ENCODE peak calls at places on chromosomes 13 and 19, in seven cellular contexts. E, K, D, I, W, Z and A are unnamed samples.

GRCh38 chr19:45779231-45780145 is 2.8 kb downstream of the DMPK start:
- DNase-seq in I (peak), K (peak), D (peak), E (peak), W (peak), Z (peak), A (peak)

GRCh38 chr19:5138606-5139594 is 170.0 kb downstream of the KDM4B start:
- DNase-seq in E (peak), K (peak), W (peak), D (peak), Z (no peak), I (peak), A (peak)

GRCh38 chr19:13208131-13208963 is 58.1 kb downstream of the IER2 start:
- DNase-seq in Z (no peak), I (peak), W (peak), D (peak), K (peak), E (peak), A (peak)

GRCh38 chr13:73914119-73914518 is 220.1 kb downstream of the KLF12 start:
- DNase-seq in W (no peak), D (no peak), Z (no peak), I (no peak), K (peak), E (no peak), A (no peak)

GRCh38 chr19:1931445-1931844 is 9.5 kb upstream of the CSNK1G2 start:
- DNase-seq in Z (no peak), E (no peak), W (no peak), I (no peak), K (no peak), D (no peak), A (no peak)

GRCh38 chr13:34897220-34897619 is 44.9 kb upstream of the NBEA start:
- DNase-seq in Z (no peak), D (no peak), I (no peak), W (no peak), K (no peak), E (no peak), A (no peak)

GRCh38 chr13:109722068-109722467 is 64.3 kb downstream of the IRS2 start:
- DNase-seq in K (no peak), D (no peak), E (no peak), Z (peak), I (no peak), W (no peak), A (no peak)

GRCh38 chr13:40186636-40187323 is 479.7 kb downstream of the FOXO1 start:
- DNase-seq in E (no peak), K (no peak), W (no peak), I (no peak), D (no peak), Z (no peak), A (no peak)

GRCh38 chr19:12777217-12778019 is 2.1 kb upstream of the HOOK2 start:
- DNase-seq in W (peak), Z (peak), E (peak), K (peak), I (peak), D (peak), A (peak)

GRCh38 chr13:45544520-45544919 is 71.0 kb downstream of the ERICH6B start:
- DNase-seq in E (no peak), W (no peak), Z (no peak), I (no peak), K (no peak), D (no peak), A (no peak)
- TF ChIP-seq CTCF in E (no peak), W (no peak), Z (no peak), I (no peak), K (no peak), D (no peak), A (no peak)

GRCh38 chr13:78054152-78054551 is 135.5 kb upstream of the EDNRB start:
- DNase-seq in E (no peak), K (no peak), I (no peak), W (no peak), D (no peak), Z (no peak), A (no peak)
- TF ChIP-seq CTCF in E (no peak), K (no peak), I (no peak), W (no peak), D (no peak), Z (no peak), A (no peak)

DNA sequence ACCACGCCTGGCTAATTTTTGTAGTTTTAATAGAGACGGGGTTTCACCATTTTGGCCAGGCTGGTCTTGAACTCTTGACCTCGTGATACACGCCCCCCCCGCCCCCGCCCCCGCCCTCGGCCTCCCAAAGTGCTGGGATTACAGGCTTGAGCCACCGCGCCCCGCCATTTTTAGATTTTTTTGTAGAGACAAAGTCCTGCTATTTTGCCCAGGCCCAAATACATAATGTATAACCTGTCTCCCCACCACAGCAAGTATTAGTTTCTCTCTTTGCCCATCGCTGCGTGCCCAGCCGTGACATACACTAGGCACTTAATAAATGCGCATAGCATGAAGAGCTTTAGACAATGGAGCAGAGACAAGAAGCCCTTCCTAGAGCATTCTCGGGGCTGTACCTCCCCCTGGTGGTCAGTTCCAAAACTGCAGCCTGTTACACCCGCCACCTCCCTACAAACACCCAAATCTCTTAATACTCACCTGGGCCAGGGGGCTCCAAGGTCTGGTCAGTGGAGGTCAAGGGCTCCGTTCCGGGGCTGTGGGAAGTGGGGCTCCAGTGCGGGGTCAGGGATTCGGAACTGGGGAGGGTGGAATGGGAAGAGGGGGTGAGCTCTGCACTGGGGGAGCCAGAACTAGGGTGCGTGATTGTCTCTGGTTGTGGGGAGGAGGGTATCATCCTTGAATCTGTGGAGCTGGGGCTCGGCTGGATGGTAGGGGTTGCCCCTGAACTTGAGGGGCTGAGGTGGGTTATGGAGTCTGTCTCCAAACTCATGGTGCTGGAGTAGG is 22.5 kb downstream of the IQCN start:
- DNase-seq in K (peak), Z (peak), D (peak), I (peak), W (peak), E (peak), A (peak)
- TF ChIP-seq CTCF in K (peak), Z (peak), D (peak), I (peak), W (peak), E (peak), A (peak)

GRCh38 chr19:29003641-29004409 is 209.1 kb downstream of the UQCRFS1 start:
- DNase-seq in I (no peak), D (no peak), E (no peak), W (no peak), Z (no peak), K (no peak), A (no peak)

GRCh38 chr19:28999733-29000433 is 213.1 kb downstream of the UQCRFS1 start:
- DNase-seq in D (no peak), I (no peak), K (no peak), Z (no peak), W (no peak), E (no peak), A (no peak)

GRCh38 chr19:29001006-29001921 is 211.7 kb downstream of the UQCRFS1 start:
- DNase-seq in D (no peak), E (no peak), W (no peak), Z (no peak), I (no peak), K (no peak), A (no peak)

GRCh38 chr19:29002336-29002735 is 210.6 kb downstream of the UQCRFS1 start:
- DNase-seq in W (no peak), E (no peak), Z (no peak), K (no peak), D (no peak), I (no peak), A (no peak)

GRCh38 chr19:29001922-29002247 is 211.1 kb downstream of the UQCRFS1 start:
- DNase-seq in D (no peak), I (no peak), Z (no peak), E (no peak), W (no peak), K (no peak), A (no peak)
- TF ChIP-seq CTCF in D (no peak), I (no peak), Z (no peak), E (no peak), W (no peak), K (no peak), A (no peak)

DNA sequence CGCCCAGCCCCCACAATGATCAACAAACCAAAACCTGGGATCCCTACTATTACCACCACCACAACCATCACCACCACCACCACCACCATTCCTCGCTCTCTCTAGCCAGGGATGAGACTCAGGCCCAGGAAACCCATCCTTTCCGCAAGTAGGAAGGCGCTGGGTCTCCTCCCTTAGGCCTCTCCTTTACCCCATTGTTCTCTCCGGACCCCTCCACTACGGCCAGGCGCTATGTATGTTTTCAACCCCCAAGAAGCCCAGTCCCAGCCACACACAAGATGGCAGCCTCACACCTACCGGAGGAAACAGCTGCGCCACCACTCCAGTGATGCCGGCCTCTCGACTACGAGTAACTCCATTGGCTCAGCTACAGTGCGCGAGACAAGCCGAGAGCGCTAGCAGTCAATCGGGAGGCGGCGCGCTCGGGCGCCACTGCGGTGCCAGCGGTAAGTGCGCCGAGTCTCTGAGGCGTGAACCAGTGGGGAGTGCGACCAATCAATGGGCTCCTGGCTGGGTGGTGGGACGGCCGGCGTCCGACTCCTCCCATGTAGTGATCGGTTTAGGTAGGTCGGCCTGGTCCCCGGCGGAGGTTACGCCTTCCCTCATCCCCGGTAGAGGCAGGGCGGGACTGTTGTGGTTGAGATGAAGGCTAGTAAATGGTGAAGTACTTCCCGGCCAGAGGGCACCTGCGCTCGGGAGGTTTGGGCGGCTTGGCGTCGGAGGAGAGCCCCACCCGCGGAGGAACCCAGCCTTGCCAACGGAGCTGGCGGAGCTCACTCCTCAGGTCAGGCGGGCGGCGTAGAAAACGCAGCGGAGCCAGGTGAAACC is at the start of the genes CAB39L and SETDB2:
- DNase-seq in I (peak), W (peak), E (peak), K (peak), Z (peak), D (peak), A (peak)
- TF ChIP-seq CTCF in I (peak), W (peak), E (no peak), K (peak), Z (no peak), D (peak), A (peak)

GRCh38 chr19:17511724-17512573 is 500 bp downstream of the PGLS start:
- DNase-seq in K (peak), D (peak), W (peak), E (peak), I (peak), Z (peak), A (peak)
- TF ChIP-seq CTCF in K (no peak), D (peak), W (no peak), E (no peak), I (peak), Z (no peak), A (peak)